ENCODE peak calls at places on chromosomes 7 and 10, in four cellular contexts. C, Q, U and J are unnamed samples.

GRCh38 chr7:4682621-4683042 is 537 bp downstream of the FOXK1 start:
- DNase-seq in U (peak; percentile 51), C (no peak), Q (peak; percentile 47), J (peak; percentile 47)

GRCh38 chr7:33873981-33874750 is 31.2 kb upstream of the BMPER start:
- DNase-seq in Q (no peak), U (peak; percentile 94), C (no peak), J (peak; percentile 67)

GRCh38 chr10:45375101-45375500 is 1.1 kb downstream of the ALOX5 start:
- DNase-seq in Q (no peak), C (no peak), U (no peak), J (no peak)

GRCh38 chr10:68586622-68587325 is 26.6 kb downstream of the TET1 start:
- DNase-seq in Q (no peak), U (no peak), C (no peak), J (no peak)

GRCh38 chr10:124685251-124685650 is 58.9 kb downstream of the FAM53B start:
- DNase-seq in C (no peak), Q (peak; percentile 75), U (no peak), J (no peak)

GRCh38 chr10:24307696-24308476 is 98.9 kb downstream of the KIAA1217 start:
- DNase-seq in Q (no peak), C (no peak), U (no peak), J (no peak)

GRCh38 chr7:78197447-78197846 is 398.9 kb downstream of the PHTF2 start:
- DNase-seq in C (no peak), U (peak; percentile 85), Q (no peak), J (peak; percentile 21)

GRCh38 chr7:127629268-127629854 is 11.4 kb upstream of the PAX4 start:
- DNase-seq in U (no peak), Q (no peak), C (no peak), J (peak; percentile 35)

GRCh38 chr7:116786791-116787443 is 75.5 kb upstream of the CAPZA2 start:
- DNase-seq in Q (no peak), C (no peak), U (peak; percentile 71), J (peak; percentile 55)

GRCh38 chr7:149855368-149856305 is 17.5 kb downstream of the ZNF862 start:
- DNase-seq in C (no peak), Q (no peak), U (peak; percentile 19), J (peak; percentile 94)

GRCh38 chr10:132687893-132688579 is 97.9 kb downstream of the NKX6-2 start:
- DNase-seq in Q (peak; percentile 7), C (no peak), U (no peak), J (no peak)

GRCh38 chr7:158685727-158686126 is 18.9 kb downstream of the NCAPG2 start:
- DNase-seq in Q (no peak), C (no peak), U (peak; percentile 63), J (peak; percentile 46)

GRCh38 chr10:112953075-112953501 is 3.0 kb downstream of the TCF7L2 start:
- DNase-seq in C (no peak), Q (peak; percentile 44), U (peak; percentile 45), J (peak; percentile 48)

GRCh38 chr7:2539031-2540028 is 16.0 kb downstream of the BRAT1 start:
- DNase-seq in C (no peak), Q (no peak), U (no peak), J (no peak)

GRCh38 chr10:99374972-99375371 is 45.8 kb downstream of the CNNM1 start:
- DNase-seq in C (no peak), Q (no peak), U (no peak), J (no peak)

GRCh38 chr10:120969219-120969645 is 118.1 kb downstream of the WDR11 start:
- DNase-seq in Q (no peak), C (no peak), U (peak; percentile 9), J (peak; percentile 41)

GRCh38 chr10:100333106-100333505 is 3.1 kb upstream of the PKD2L1 start:
- DNase-seq in C (no peak), Q (no peak), U (no peak), J (no peak)

GRCh38 chr10:35335718-35336083 is 608 bp upstream of the CCNY start:
- DNase-seq in C (peak; percentile 1), Q (peak; percentile 23), U (peak; percentile 28), J (no peak)

GRCh38 chr7:138345567-138345966 is 114.5 kb upstream of the TRIM24 start:
- DNase-seq in C (no peak), Q (no peak), U (no peak), J (no peak)

GRCh38 chr10:13349776-13350274 is 1.7 kb upstream of the SEPHS1 start:
- DNase-seq in C (no peak), U (peak; percentile 43), Q (peak; percentile 55), J (no peak)

GRCh38 chr10:23345861-23346260 is 1.3 kb upstream of the C10orf67 start:
- DNase-seq in U (peak; percentile 82), Q (no peak), C (no peak), J (peak; percentile 91)

GRCh38 chr7:8443871-8444756 is 10.7 kb downstream of the NXPH1 start:
- DNase-seq in Q (no peak), U (peak; percentile 4), C (no peak), J (no peak)

GRCh38 chr10:35643976-35644799 is 2.1 kb upstream of the FZD8 start:
- DNase-seq in C (no peak), U (peak; percentile 23), Q (no peak), J (no peak)

GRCh38 chr10:77409697-77410471 is 227.7 kb downstream of the KCNMA1 start:
- DNase-seq in C (no peak), U (no peak), Q (no peak), J (no peak)

GRCh38 chr10:125004571-125005311 is 62.8 kb downstream of the ZRANB1 start:
- DNase-seq in C (no peak), U (no peak), Q (peak; percentile 16), J (no peak)

GRCh38 chr10:102802920-102803534 is 34.2 kb downstream of the CYP17A1 start:
- DNase-seq in Q (peak; percentile 62), C (no peak), U (peak; percentile 99), J (peak; percentile 41)

GRCh38 chr10:71975891-71976725 is 11.9 kb downstream of the CHST3 start:
- DNase-seq in Q (peak; percentile 67), U (peak; percentile 72), C (no peak), J (peak; percentile 83)

GRCh38 chr7:125355899-125356298 is 426.3 kb upstream of the POT1 start:
- DNase-seq in U (peak; percentile 79), Q (no peak), C (no peak), J (no peak)

GRCh38 chr10:48951707-48952106 is 12.1 kb upstream of the LRRC18 start:
- DNase-seq in Q (no peak), U (no peak), C (no peak), J (no peak)

GRCh38 chr10:5543628-5544027 is 18.9 kb downstream of the CALML3 start:
- DNase-seq in Q (peak; percentile 12), C (no peak), U (peak; percentile 48), J (no peak)

GRCh38 chr7:123169065-123169464 is 30.7 kb downstream of the SLC13A1 start:
- DNase-seq in U (no peak), C (no peak), Q (no peak), J (no peak)

GRCh38 chr7:27192546-27193334 is 7.2 kb downstream of the HOXA13 start:
- DNase-seq in C (no peak), Q (peak; percentile 26), U (no peak), J (no peak)

GRCh38 chr10:77836299-77836820 is 90.2 kb downstream of the DLG5 start:
- DNase-seq in C (peak; percentile 52), U (peak; percentile 65), Q (peak; percentile 56), J (no peak)

DNA sequence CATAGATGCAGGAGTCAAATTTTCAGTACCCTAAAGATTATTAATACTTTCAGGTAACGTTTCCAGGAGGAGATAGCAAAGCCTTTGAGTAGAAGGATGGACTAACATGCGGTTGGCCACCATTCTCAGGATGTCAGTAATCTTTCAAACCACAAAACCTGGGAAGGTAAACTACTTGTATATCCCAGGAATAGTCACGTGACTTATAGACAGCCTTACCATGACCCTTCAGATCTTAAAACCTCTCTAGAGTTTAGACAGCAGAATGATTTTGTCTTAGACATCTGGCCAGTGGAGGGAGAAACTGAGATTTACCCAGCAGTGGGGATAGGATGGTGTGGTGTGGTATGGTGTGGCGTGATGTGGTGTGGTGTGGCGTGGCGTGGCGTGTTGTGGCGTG is 447.8 kb upstream of the GALNT17 start:
- DNase-seq in C (no peak), U (no peak), Q (no peak), J (no peak)
- TF ChIP-seq CTCF in C (no peak), U (no peak), Q (no peak), J (no peak)

GRCh38 chr10:7372504-7372903 is 38.3 kb downstream of the SFMBT2 start:
- DNase-seq in Q (no peak), C (no peak), U (no peak), J (no peak)

GRCh38 chr10:7365029-7365750 is 45.6 kb downstream of the SFMBT2 start:
- DNase-seq in U (no peak), C (no peak), Q (no peak), J (no peak)

GRCh38 chr10:7374795-7375194 is 36.0 kb downstream of the SFMBT2 start:
- DNase-seq in Q (no peak), U (no peak), C (no peak), J (no peak)

GRCh38 chr10:7373039-7373438 is 37.8 kb downstream of the SFMBT2 start:
- DNase-seq in C (no peak), Q (no peak), U (no peak), J (no peak)

DNA sequence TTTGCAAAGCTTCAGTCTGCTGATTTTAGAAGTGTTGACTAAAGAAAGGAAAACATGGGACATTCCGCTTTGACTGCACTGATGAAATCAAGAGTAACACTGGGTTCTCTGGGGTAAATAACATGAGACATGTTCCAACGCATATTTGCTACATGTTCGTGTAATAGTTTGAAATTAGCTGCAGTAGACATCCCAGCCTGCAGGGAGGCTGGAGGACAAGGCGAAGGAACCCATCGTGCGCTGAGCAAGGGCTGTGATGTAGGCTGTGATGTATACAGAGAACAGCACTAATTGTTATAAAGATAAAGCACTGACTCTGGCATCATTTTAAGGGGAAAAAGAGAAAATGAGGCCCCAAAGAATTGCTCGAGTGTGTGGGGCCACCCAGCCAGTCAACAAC is 40.3 kb downstream of the SFMBT2 start:
- DNase-seq in U (no peak), Q (no peak), C (no peak), J (no peak)
- TF ChIP-seq CTCF in U (no peak), Q (no peak), C (no peak), J (no peak)

GRCh38 chr7:17986826-17987225 is 40.8 kb downstream of the PRPS1L1 start:
- DNase-seq in Q (no peak), U (peak; percentile 87), C (no peak), J (peak; percentile 49)

GRCh38 chr7:17983238-17984088 is 43.2 kb upstream of the SNX13 start:
- DNase-seq in Q (no peak), C (no peak), U (no peak), J (no peak)

GRCh38 chr7:17984288-17984687 is 43.4 kb downstream of the PRPS1L1 start:
- DNase-seq in Q (no peak), U (no peak), C (no peak), J (no peak)

GRCh38 chr7:17988136-17988535 is 39.5 kb downstream of the PRPS1L1 start:
- DNase-seq in U (no peak), C (no peak), Q (no peak), J (no peak)

GRCh38 chr7:17985473-17986239 is 42.0 kb downstream of the PRPS1L1 start:
- DNase-seq in C (no peak), U (no peak), Q (no peak), J (no peak)
- TF ChIP-seq CTCF in C (no peak), U (no peak), Q (no peak), J (no peak)

GRCh38 chr7:130091999-130092398 is 21.7 kb downstream of the KLHDC10 start:
- DNase-seq in Q (no peak), U (no peak), C (no peak), J (no peak)

GRCh38 chr7:130092598-130092997 is 22.3 kb downstream of the KLHDC10 start:
- DNase-seq in U (no peak), Q (no peak), C (no peak), J (no peak)

GRCh38 chr7:130099331-130099730 is 29.0 kb downstream of the KLHDC10 start:
- DNase-seq in U (no peak), C (no peak), Q (no peak), J (no peak)

GRCh38 chr7:130095812-130096211 is 25.5 kb downstream of the KLHDC10 start:
- DNase-seq in Q (no peak), C (no peak), U (peak; percentile 45), J (peak; percentile 42)

GRCh38 chr7:130096243-130096827 is 26.0 kb downstream of the KLHDC10 start:
- DNase-seq in Q (no peak), C (no peak), U (no peak), J (peak; percentile 3)
- TF ChIP-seq CTCF in Q (peak; percentile 22), C (no peak), U (no peak), J (no peak)